ENCODE peak calls at places on chromosomes 5 and 9, in ten cellular contexts. One of them, this sample, is unnamed. For H3K9me3, the result is how much of the 10 kb centered on the place peaks cover.

GRCh38 chr9:90905079-90905478 is 103.5 kb downstream of the SYK start:
- DNase-seq in sigmoid colon: no peak
- DNase-seq in GM23248: no peak
- DNase-seq in aorta: no peak
- DNase-seq in HepG2: no peak
- DNase-seq in tibial nerve: no peak
- DNase-seq in lower lobe of right lung: peak
- DNase-seq in right cardiac atrium: no peak
- DNase-seq in lung: peak
- DNase-seq in cardiac muscle cell: no peak
- DNase-seq in this sample: no peak

GRCh38 chr5:81425569-81425968 is 31.6 kb upstream of the ACOT12 start:
- DNase-seq in sigmoid colon: no peak
- DNase-seq in GM23248: peak
- DNase-seq in aorta: no peak
- DNase-seq in HepG2: peak
- DNase-seq in tibial nerve: no peak
- DNase-seq in lower lobe of right lung: no peak
- DNase-seq in right cardiac atrium: no peak
- DNase-seq in lung: no peak
- DNase-seq in cardiac muscle cell: peak
- DNase-seq in this sample: no peak

GRCh38 chr9:95102001-95102433 is 215.5 kb downstream of the FANCC start:
- DNase-seq in sigmoid colon: no peak
- DNase-seq in GM23248: no peak
- DNase-seq in aorta: no peak
- DNase-seq in HepG2: no peak
- DNase-seq in tibial nerve: no peak
- DNase-seq in lower lobe of right lung: peak
- DNase-seq in right cardiac atrium: peak
- DNase-seq in lung: no peak
- DNase-seq in cardiac muscle cell: no peak
- DNase-seq in this sample: no peak

GRCh38 chr9:131640438-131641181 is 95.3 kb downstream of the PRRT1B start:
- DNase-seq in sigmoid colon: peak
- DNase-seq in GM23248: peak
- DNase-seq in aorta: peak
- DNase-seq in HepG2: no peak
- DNase-seq in tibial nerve: no peak
- DNase-seq in lower lobe of right lung: no peak
- DNase-seq in right cardiac atrium: no peak
- DNase-seq in lung: no peak
- DNase-seq in cardiac muscle cell: peak
- DNase-seq in this sample: no peak

GRCh38 chr5:151002250-151002649 is 18.1 kb upstream of the GPX3 start:
- DNase-seq in sigmoid colon: no peak
- DNase-seq in GM23248: peak
- DNase-seq in aorta: no peak
- DNase-seq in HepG2: peak
- DNase-seq in tibial nerve: no peak
- DNase-seq in lower lobe of right lung: no peak
- DNase-seq in right cardiac atrium: no peak
- DNase-seq in lung: no peak
- DNase-seq in cardiac muscle cell: peak
- DNase-seq in this sample: no peak

GRCh38 chr5:169637856-169638190 is 748 bp downstream of the DOCK2 start:
- DNase-seq in sigmoid colon: no peak
- DNase-seq in GM23248: no peak
- DNase-seq in aorta: peak
- DNase-seq in HepG2: no peak
- DNase-seq in tibial nerve: no peak
- DNase-seq in lower lobe of right lung: peak
- DNase-seq in right cardiac atrium: peak
- DNase-seq in lung: peak
- DNase-seq in cardiac muscle cell: no peak
- DNase-seq in this sample: peak

GRCh38 chr5:173753307-173754168 is 134.6 kb upstream of the CPEB4 start:
- DNase-seq in sigmoid colon: no peak
- DNase-seq in GM23248: no peak
- DNase-seq in aorta: no peak
- DNase-seq in HepG2: peak
- DNase-seq in tibial nerve: no peak
- DNase-seq in lower lobe of right lung: peak
- DNase-seq in right cardiac atrium: peak
- DNase-seq in lung: no peak
- DNase-seq in cardiac muscle cell: peak
- DNase-seq in this sample: no peak

GRCh38 chr5:152622628-152623027 is 217.5 kb upstream of the NMUR2 start:
- DNase-seq in sigmoid colon: no peak
- DNase-seq in GM23248: no peak
- DNase-seq in aorta: no peak
- DNase-seq in HepG2: no peak
- DNase-seq in tibial nerve: no peak
- DNase-seq in lower lobe of right lung: no peak
- DNase-seq in right cardiac atrium: no peak
- DNase-seq in lung: no peak
- DNase-seq in cardiac muscle cell: no peak
- DNase-seq in this sample: no peak

GRCh38 chr5:151239237-151239861 is 13.6 kb upstream of the GM2A start:
- DNase-seq in sigmoid colon: peak
- DNase-seq in GM23248: peak
- DNase-seq in aorta: peak
- DNase-seq in HepG2: peak
- DNase-seq in tibial nerve: peak
- DNase-seq in lower lobe of right lung: peak
- DNase-seq in right cardiac atrium: peak
- DNase-seq in lung: peak
- DNase-seq in cardiac muscle cell: peak
- DNase-seq in this sample: peak

GRCh38 chr9:92538541-92538940 is 2.8 kb upstream of the ECM2 start:
- DNase-seq in sigmoid colon: no peak
- DNase-seq in GM23248: peak
- DNase-seq in aorta: no peak
- DNase-seq in HepG2: no peak
- DNase-seq in tibial nerve: no peak
- DNase-seq in lower lobe of right lung: no peak
- DNase-seq in right cardiac atrium: no peak
- DNase-seq in lung: no peak
- DNase-seq in cardiac muscle cell: peak
- DNase-seq in this sample: no peak

GRCh38 chr5:34789021-34789531 is 49.9 kb upstream of the TTC23L start:
- DNase-seq in sigmoid colon: no peak
- DNase-seq in GM23248: peak
- DNase-seq in aorta: peak
- DNase-seq in HepG2: no peak
- DNase-seq in tibial nerve: no peak
- DNase-seq in lower lobe of right lung: no peak
- DNase-seq in right cardiac atrium: no peak
- DNase-seq in lung: no peak
- DNase-seq in cardiac muscle cell: peak
- DNase-seq in this sample: no peak

GRCh38 chr9:124345063-124345462 is 70.2 kb downstream of the PSMB7 start:
- DNase-seq in sigmoid colon: no peak
- DNase-seq in GM23248: no peak
- DNase-seq in aorta: peak
- DNase-seq in HepG2: no peak
- DNase-seq in tibial nerve: no peak
- DNase-seq in lower lobe of right lung: peak
- DNase-seq in right cardiac atrium: peak
- DNase-seq in lung: no peak
- DNase-seq in cardiac muscle cell: no peak
- DNase-seq in this sample: no peak
- H3K9me3 ChIP-seq in sigmoid colon: under half
- H3K9me3 ChIP-seq in GM23248: under half
- H3K9me3 ChIP-seq in aorta: under half
- H3K9me3 ChIP-seq in HepG2: under half
- H3K9me3 ChIP-seq in tibial nerve: under half
- H3K9me3 ChIP-seq in lower lobe of right lung: under half
- H3K9me3 ChIP-seq in right cardiac atrium: under half
- H3K9me3 ChIP-seq in lung: under half
- H3K9me3 ChIP-seq in cardiac muscle cell: under half
- H3K9me3 ChIP-seq in this sample: under half

DNA sequence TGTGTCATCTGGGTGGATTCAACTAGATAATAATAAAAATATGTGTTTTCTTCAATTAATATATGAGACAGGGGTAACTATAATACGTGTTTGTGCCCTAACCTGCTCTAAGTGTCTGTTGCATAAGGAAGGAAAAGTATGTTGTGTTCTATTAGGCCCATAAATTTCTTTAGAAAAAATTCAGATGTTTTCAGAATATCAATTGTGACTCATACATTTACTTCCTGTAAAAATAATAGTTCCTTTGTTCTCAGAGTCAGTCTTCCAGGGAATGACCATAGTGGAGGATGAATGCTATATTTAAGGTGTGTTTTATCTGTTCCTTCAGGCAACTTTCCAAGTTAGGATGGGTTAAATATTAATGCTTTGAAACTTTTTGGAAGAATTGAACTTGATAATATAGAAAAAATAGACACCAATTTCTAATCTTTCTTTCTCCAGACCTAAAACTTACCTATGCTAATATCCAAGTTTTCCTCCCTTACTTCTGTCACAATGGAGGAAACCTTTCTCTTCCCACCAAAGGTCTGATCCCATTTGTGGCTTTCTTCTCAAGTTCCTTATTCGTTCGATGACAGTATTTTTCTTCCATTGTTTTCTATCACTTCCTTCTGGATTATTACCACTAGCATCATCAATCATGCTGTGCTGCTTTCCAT is 49.9 kb downstream of the ISL1 start:
- DNase-seq in sigmoid colon: no peak
- DNase-seq in GM23248: no peak
- DNase-seq in aorta: no peak
- DNase-seq in HepG2: no peak
- DNase-seq in tibial nerve: no peak
- DNase-seq in lower lobe of right lung: no peak
- DNase-seq in right cardiac atrium: no peak
- DNase-seq in lung: no peak
- DNase-seq in cardiac muscle cell: no peak
- DNase-seq in this sample: no peak
- H3K27ac ChIP-seq in sigmoid colon: no peak
- H3K27ac ChIP-seq in GM23248: no peak
- H3K27ac ChIP-seq in aorta: no peak
- H3K27ac ChIP-seq in HepG2: no peak
- H3K27ac ChIP-seq in tibial nerve: no peak
- H3K27ac ChIP-seq in lower lobe of right lung: no peak
- H3K27ac ChIP-seq in right cardiac atrium: no peak
- H3K27ac ChIP-seq in lung: no peak
- H3K27ac ChIP-seq in cardiac muscle cell: no peak
- H3K27ac ChIP-seq in this sample: no peak

GRCh38 chr5:64149268-64149667 is 16.4 kb upstream of the RNF180 start:
- DNase-seq in sigmoid colon: no peak
- DNase-seq in GM23248: no peak
- DNase-seq in aorta: no peak
- DNase-seq in HepG2: no peak
- DNase-seq in tibial nerve: no peak
- DNase-seq in lower lobe of right lung: no peak
- DNase-seq in right cardiac atrium: no peak
- DNase-seq in lung: no peak
- DNase-seq in cardiac muscle cell: no peak
- DNase-seq in this sample: no peak

GRCh38 chr5:64144429-64145215 is 21.0 kb upstream of the RNF180 start:
- DNase-seq in sigmoid colon: no peak
- DNase-seq in GM23248: peak
- DNase-seq in aorta: no peak
- DNase-seq in HepG2: no peak
- DNase-seq in tibial nerve: no peak
- DNase-seq in lower lobe of right lung: no peak
- DNase-seq in right cardiac atrium: no peak
- DNase-seq in lung: no peak
- DNase-seq in cardiac muscle cell: peak
- DNase-seq in this sample: no peak

GRCh38 chr5:64147379-64147778 is 18.3 kb upstream of the RNF180 start:
- DNase-seq in sigmoid colon: no peak
- DNase-seq in GM23248: no peak
- DNase-seq in aorta: no peak
- DNase-seq in HepG2: no peak
- DNase-seq in tibial nerve: no peak
- DNase-seq in lower lobe of right lung: no peak
- DNase-seq in right cardiac atrium: no peak
- DNase-seq in lung: no peak
- DNase-seq in cardiac muscle cell: no peak
- DNase-seq in this sample: no peak

GRCh38 chr5:64147849-64148441 is 17.7 kb upstream of the RNF180 start:
- DNase-seq in sigmoid colon: peak
- DNase-seq in GM23248: peak
- DNase-seq in aorta: peak
- DNase-seq in HepG2: peak
- DNase-seq in tibial nerve: peak
- DNase-seq in lower lobe of right lung: peak
- DNase-seq in right cardiac atrium: peak
- DNase-seq in lung: peak
- DNase-seq in cardiac muscle cell: peak
- DNase-seq in this sample: no peak

DNA sequence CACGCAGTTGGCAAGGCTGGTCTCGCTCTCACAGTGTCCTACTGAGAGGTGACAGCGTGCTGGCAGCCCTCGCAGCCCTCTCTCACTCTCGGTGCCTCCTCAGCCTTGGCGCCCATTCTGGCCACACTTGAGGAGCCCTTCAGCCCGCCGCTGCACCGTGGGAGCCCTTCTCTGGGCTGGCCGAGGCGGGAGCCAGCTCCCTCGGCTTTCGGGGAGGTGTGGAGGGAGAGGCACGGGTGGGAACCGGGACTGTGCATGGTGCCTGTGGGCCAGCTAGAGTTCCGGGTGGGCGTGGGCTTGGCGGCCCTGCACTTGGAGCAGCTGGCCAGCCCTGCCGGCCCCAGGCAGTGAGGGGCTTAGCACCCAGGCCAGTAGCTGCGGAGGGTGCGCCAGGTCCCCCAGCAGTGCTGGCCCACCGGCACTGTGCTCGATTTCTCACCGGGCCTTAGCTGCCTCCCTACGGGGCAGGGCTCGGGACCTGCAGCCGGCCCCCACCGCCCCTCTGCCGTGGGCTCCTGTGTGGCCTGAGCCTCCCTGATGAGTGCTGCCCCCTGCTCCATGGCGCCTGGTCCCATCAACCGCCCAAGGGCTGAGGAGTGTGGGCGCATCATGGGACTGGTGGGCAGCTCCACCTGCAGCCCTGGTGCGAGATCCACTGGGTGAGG is 15.7 kb upstream of the RNF180 start:
- DNase-seq in sigmoid colon: no peak
- DNase-seq in GM23248: no peak
- DNase-seq in aorta: no peak
- DNase-seq in HepG2: no peak
- DNase-seq in tibial nerve: no peak
- DNase-seq in lower lobe of right lung: no peak
- DNase-seq in right cardiac atrium: peak
- DNase-seq in lung: no peak
- DNase-seq in cardiac muscle cell: no peak
- DNase-seq in this sample: no peak
- H3K9me3 ChIP-seq in sigmoid colon: under half
- H3K9me3 ChIP-seq in GM23248: under half
- H3K9me3 ChIP-seq in aorta: under half
- H3K9me3 ChIP-seq in HepG2: under half
- H3K9me3 ChIP-seq in tibial nerve: under half
- H3K9me3 ChIP-seq in lower lobe of right lung: under half
- H3K9me3 ChIP-seq in right cardiac atrium: under half
- H3K9me3 ChIP-seq in lung: under half
- H3K9me3 ChIP-seq in cardiac muscle cell: under half
- H3K9me3 ChIP-seq in this sample: under half

DNA sequence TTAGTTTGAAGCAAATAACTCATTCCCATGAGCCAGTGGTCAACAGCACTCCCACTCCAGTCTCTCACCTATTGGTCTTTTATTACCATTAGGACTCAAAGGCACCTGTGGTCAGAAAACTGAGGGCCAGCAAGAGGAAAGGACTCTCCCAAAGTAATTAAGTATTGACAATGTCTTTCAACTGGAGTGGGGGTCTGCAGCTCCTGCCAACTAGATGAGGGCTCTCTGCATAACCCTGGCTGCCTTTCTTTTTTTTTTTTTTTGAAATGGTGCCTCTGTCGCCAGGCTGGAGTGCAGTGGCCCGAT is 577 bp upstream of the CDK5RAP2 start:
- DNase-seq in sigmoid colon: no peak
- DNase-seq in GM23248: no peak
- DNase-seq in aorta: no peak
- DNase-seq in HepG2: no peak
- DNase-seq in tibial nerve: no peak
- DNase-seq in lower lobe of right lung: no peak
- DNase-seq in right cardiac atrium: no peak
- DNase-seq in lung: no peak
- DNase-seq in cardiac muscle cell: no peak
- DNase-seq in this sample: no peak
- H3K27ac ChIP-seq in sigmoid colon: peak
- H3K27ac ChIP-seq in GM23248: peak
- H3K27ac ChIP-seq in aorta: no peak
- H3K27ac ChIP-seq in HepG2: peak
- H3K27ac ChIP-seq in tibial nerve: peak
- H3K27ac ChIP-seq in lower lobe of right lung: peak
- H3K27ac ChIP-seq in right cardiac atrium: peak
- H3K27ac ChIP-seq in lung: no peak
- H3K27ac ChIP-seq in cardiac muscle cell: peak
- H3K27ac ChIP-seq in this sample: no peak

This sample was measured in CD4-positive, alpha-beta T cell.